ENCODE peak calls at places on chromosomes 12 and 14, in six cellular contexts. One of them, this sample, is unnamed. For H3K27me3, the result is how much of the 10 kb centered on the place peaks cover.

GRCh38 chr14:104596927-104597351 is 7.6 kb downstream of the TMEM179 start:
- DNase-seq in MG63: no peak
- DNase-seq in left lung: peak
- DNase-seq in lung: no peak
- DNase-seq in tibial nerve: no peak
- DNase-seq in fibroblast of lung: no peak
- DNase-seq in this sample: no peak

GRCh38 chr14:98928418-98928817 is 343.6 kb downstream of the BCL11B start:
- DNase-seq in tibial nerve: no peak
- DNase-seq in MG63: no peak
- DNase-seq in fibroblast of lung: no peak
- DNase-seq in left lung: no peak
- DNase-seq in lung: no peak
- DNase-seq in this sample: no peak

GRCh38 chr12:25257590-25258324 is 7.0 kb upstream of the KRAS start:
- DNase-seq in left lung: no peak
- DNase-seq in lung: no peak
- DNase-seq in tibial nerve: no peak
- DNase-seq in fibroblast of lung: no peak
- DNase-seq in MG63: no peak
- DNase-seq in this sample: no peak

GRCh38 chr12:98483621-98484455 is 31.6 kb upstream of the TMPO start:
- DNase-seq in fibroblast of lung: no peak
- DNase-seq in MG63: no peak
- DNase-seq in left lung: no peak
- DNase-seq in lung: no peak
- DNase-seq in tibial nerve: no peak
- DNase-seq in this sample: no peak

GRCh38 chr12:27462151-27462694 is 15.7 kb downstream of the SMCO2 start:
- DNase-seq in fibroblast of lung: peak
- DNase-seq in MG63: peak
- DNase-seq in tibial nerve: no peak
- DNase-seq in left lung: no peak
- DNase-seq in lung: no peak
- DNase-seq in this sample: no peak

GRCh38 chr12:7042847-7043246 is 17.7 kb upstream of the C1S start:
- DNase-seq in lung: no peak
- DNase-seq in MG63: no peak
- DNase-seq in fibroblast of lung: peak
- DNase-seq in left lung: no peak
- DNase-seq in tibial nerve: no peak
- DNase-seq in this sample: no peak

GRCh38 chr12:3752096-3752709 is 706 bp downstream of the CRACR2A start:
- DNase-seq in tibial nerve: peak
- DNase-seq in left lung: peak
- DNase-seq in MG63: peak
- DNase-seq in lung: peak
- DNase-seq in fibroblast of lung: peak
- DNase-seq in this sample: no peak

GRCh38 chr14:21070083-21070609 is at the start of gene ARHGEF40:
- DNase-seq in lung: no peak
- DNase-seq in MG63: peak
- DNase-seq in fibroblast of lung: peak
- DNase-seq in tibial nerve: peak
- DNase-seq in left lung: peak
- DNase-seq in this sample: peak

GRCh38 chr12:77591959-77592358 is 238.7 kb upstream of the NAV3 start:
- DNase-seq in MG63: no peak
- DNase-seq in left lung: no peak
- DNase-seq in fibroblast of lung: no peak
- DNase-seq in lung: no peak
- DNase-seq in tibial nerve: no peak
- DNase-seq in this sample: no peak

GRCh38 chr14:79161576-79161975 is 991.4 kb downstream of the NRXN3 start:
- DNase-seq in fibroblast of lung: peak
- DNase-seq in left lung: no peak
- DNase-seq in tibial nerve: no peak
- DNase-seq in lung: no peak
- DNase-seq in MG63: no peak
- DNase-seq in this sample: no peak

GRCh38 chr12:27922591-27923139 is 49.9 kb downstream of the PTHLH start:
- DNase-seq in tibial nerve: no peak
- DNase-seq in MG63: peak
- DNase-seq in fibroblast of lung: peak
- DNase-seq in lung: no peak
- DNase-seq in left lung: no peak
- DNase-seq in this sample: no peak

GRCh38 chr12:51678086-51678724 is 87.2 kb downstream of the SCN8A start:
- DNase-seq in left lung: no peak
- DNase-seq in tibial nerve: no peak
- DNase-seq in fibroblast of lung: peak
- DNase-seq in lung: no peak
- DNase-seq in MG63: peak
- DNase-seq in this sample: no peak

GRCh38 chr14:59394268-59394667 is 70.9 kb downstream of the GPR135 start:
- DNase-seq in lung: no peak
- DNase-seq in fibroblast of lung: peak
- DNase-seq in left lung: no peak
- DNase-seq in tibial nerve: no peak
- DNase-seq in MG63: no peak
- DNase-seq in this sample: no peak

GRCh38 chr12:19739195-19739776 is 300.0 kb downstream of the AEBP2 start:
- DNase-seq in lung: no peak
- DNase-seq in left lung: no peak
- DNase-seq in MG63: no peak
- DNase-seq in fibroblast of lung: peak
- DNase-seq in tibial nerve: peak
- DNase-seq in this sample: no peak

GRCh38 chr12:49549735-49550710 is 11.2 kb downstream of the KCNH3 start:
- DNase-seq in left lung: peak
- DNase-seq in fibroblast of lung: no peak
- DNase-seq in lung: no peak
- DNase-seq in tibial nerve: no peak
- DNase-seq in MG63: no peak
- DNase-seq in this sample: no peak

GRCh38 chr14:36514278-36515104 is 5.5 kb downstream of the NKX2-1 start:
- DNase-seq in fibroblast of lung: peak
- DNase-seq in left lung: peak
- DNase-seq in lung: peak
- DNase-seq in tibial nerve: no peak
- DNase-seq in MG63: no peak
- DNase-seq in this sample: no peak

GRCh38 chr12:50132505-50133135 is 20.6 kb downstream of the COX14 start:
- DNase-seq in lung: no peak
- DNase-seq in left lung: no peak
- DNase-seq in fibroblast of lung: peak
- DNase-seq in tibial nerve: peak
- DNase-seq in MG63: no peak
- DNase-seq in this sample: no peak

GRCh38 chr14:47675489-47676300 is at the start of gene MDGA2:
- DNase-seq in tibial nerve: no peak
- DNase-seq in lung: no peak
- DNase-seq in MG63: peak
- DNase-seq in fibroblast of lung: peak
- DNase-seq in left lung: peak
- DNase-seq in this sample: no peak

GRCh38 chr12:48997719-48998496 is 1.3 kb downstream of the DDN start:
- DNase-seq in lung: no peak
- DNase-seq in tibial nerve: no peak
- DNase-seq in left lung: peak
- DNase-seq in fibroblast of lung: no peak
- DNase-seq in MG63: no peak
- DNase-seq in this sample: no peak

GRCh38 chr14:75205586-75205985 is 29.2 kb upstream of the TMED10 start:
- DNase-seq in left lung: no peak
- DNase-seq in MG63: peak
- DNase-seq in fibroblast of lung: peak
- DNase-seq in lung: no peak
- DNase-seq in tibial nerve: no peak
- DNase-seq in this sample: no peak

GRCh38 chr12:81542065-81542464 is 217.1 kb downstream of the PPFIA2 start:
- DNase-seq in MG63: no peak
- DNase-seq in tibial nerve: no peak
- DNase-seq in left lung: no peak
- DNase-seq in lung: no peak
- DNase-seq in fibroblast of lung: peak
- DNase-seq in this sample: no peak

GRCh38 chr12:17035372-17035771 is 429.4 kb upstream of the LMO3 start:
- DNase-seq in lung: no peak
- DNase-seq in MG63: no peak
- DNase-seq in left lung: no peak
- DNase-seq in fibroblast of lung: no peak
- DNase-seq in tibial nerve: no peak
- DNase-seq in this sample: no peak

GRCh38 chr12:16756833-16757552 is 151.0 kb upstream of the LMO3 start:
- DNase-seq in lung: no peak
- DNase-seq in left lung: no peak
- DNase-seq in MG63: no peak
- DNase-seq in tibial nerve: no peak
- DNase-seq in fibroblast of lung: no peak
- DNase-seq in this sample: no peak

GRCh38 chr12:45310627-45310968 is 94.7 kb downstream of the ANO6 start:
- DNase-seq in MG63: no peak
- DNase-seq in fibroblast of lung: no peak
- DNase-seq in tibial nerve: no peak
- DNase-seq in left lung: no peak
- DNase-seq in lung: no peak
- DNase-seq in this sample: no peak
- H3K27me3 ChIP-seq in MG63: under half
- H3K27me3 ChIP-seq in fibroblast of lung: under half
- H3K27me3 ChIP-seq in tibial nerve: under half
- H3K27me3 ChIP-seq in left lung: under half
- H3K27me3 ChIP-seq in lung: under half
- H3K27me3 ChIP-seq in this sample: under half

DNA sequence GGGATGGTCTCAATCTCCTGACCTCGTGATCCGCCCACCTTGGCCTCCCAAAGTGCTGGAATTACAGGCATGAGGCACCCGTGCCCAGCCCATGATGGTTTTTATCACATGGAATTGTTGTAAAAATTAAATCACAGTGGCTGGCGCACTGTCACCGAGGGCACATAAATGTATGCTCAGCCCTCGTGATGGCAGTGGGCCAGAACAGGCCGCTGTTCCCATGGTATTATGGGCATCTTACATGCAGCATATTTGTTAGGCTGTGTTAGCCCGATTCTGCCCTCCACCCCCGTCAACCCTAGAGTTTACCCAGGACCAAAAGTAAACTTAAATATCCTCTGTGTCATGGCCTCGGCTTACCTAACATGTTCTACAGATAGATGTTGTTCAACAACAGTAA is 48.6 kb downstream of the GPR68 start:
- DNase-seq in MG63: no peak
- DNase-seq in left lung: no peak
- DNase-seq in lung: no peak
- DNase-seq in fibroblast of lung: no peak
- DNase-seq in tibial nerve: no peak
- DNase-seq in this sample: no peak
- H3K27me3 ChIP-seq in MG63: under half
- H3K27me3 ChIP-seq in left lung: under half
- H3K27me3 ChIP-seq in lung: under half
- H3K27me3 ChIP-seq in fibroblast of lung: under half
- H3K27me3 ChIP-seq in tibial nerve: under half
- H3K27me3 ChIP-seq in this sample: under half

GRCh38 chr12:132285311-132285741 is 44.1 kb downstream of the GALNT9 start:
- DNase-seq in left lung: peak
- DNase-seq in tibial nerve: no peak
- DNase-seq in lung: no peak
- DNase-seq in MG63: no peak
- DNase-seq in fibroblast of lung: no peak
- DNase-seq in this sample: no peak
- H3K27me3 ChIP-seq in left lung: under half
- H3K27me3 ChIP-seq in tibial nerve: under half
- H3K27me3 ChIP-seq in lung: under half
- H3K27me3 ChIP-seq in MG63: under half
- H3K27me3 ChIP-seq in fibroblast of lung: under half
- H3K27me3 ChIP-seq in this sample: under half

GRCh38 chr14:100820945-100821344 is 5.0 kb upstream of the MEG3 start:
- DNase-seq in tibial nerve: no peak
- DNase-seq in left lung: no peak
- DNase-seq in MG63: no peak
- DNase-seq in fibroblast of lung: no peak
- DNase-seq in lung: no peak
- DNase-seq in this sample: no peak

GRCh38 chr14:100819829-100820475 is 6.0 kb upstream of the MEG3 start:
- DNase-seq in left lung: no peak
- DNase-seq in fibroblast of lung: no peak
- DNase-seq in MG63: no peak
- DNase-seq in tibial nerve: no peak
- DNase-seq in lung: no peak
- DNase-seq in this sample: no peak

GRCh38 chr14:100818221-100818699 is 7.7 kb upstream of the MEG3 start:
- DNase-seq in fibroblast of lung: no peak
- DNase-seq in lung: no peak
- DNase-seq in tibial nerve: no peak
- DNase-seq in MG63: no peak
- DNase-seq in left lung: no peak
- DNase-seq in this sample: no peak

GRCh38 chr14:100816950-100817901 is 8.7 kb upstream of the MEG3 start:
- DNase-seq in MG63: no peak
- DNase-seq in fibroblast of lung: no peak
- DNase-seq in left lung: no peak
- DNase-seq in lung: no peak
- DNase-seq in tibial nerve: no peak
- DNase-seq in this sample: no peak

GRCh38 chr14:100819453-100819828 is 6.5 kb upstream of the MEG3 start:
- DNase-seq in MG63: no peak
- DNase-seq in fibroblast of lung: no peak
- DNase-seq in left lung: no peak
- DNase-seq in tibial nerve: no peak
- DNase-seq in lung: no peak
- DNase-seq in this sample: no peak
- H3K27me3 ChIP-seq in MG63: under half
- H3K27me3 ChIP-seq in fibroblast of lung: under half
- H3K27me3 ChIP-seq in left lung: under half
- H3K27me3 ChIP-seq in tibial nerve: under half
- H3K27me3 ChIP-seq in lung: under half
- H3K27me3 ChIP-seq in this sample: under half

GRCh38 chr12:104707794-104708558 is 250.1 kb downstream of the SLC41A2 start:
- DNase-seq in left lung: no peak
- DNase-seq in MG63: no peak
- DNase-seq in lung: no peak
- DNase-seq in tibial nerve: no peak
- DNase-seq in fibroblast of lung: no peak
- DNase-seq in this sample: no peak
- H3K27me3 ChIP-seq in left lung: under half
- H3K27me3 ChIP-seq in MG63: under half
- H3K27me3 ChIP-seq in lung: under half
- H3K27me3 ChIP-seq in tibial nerve: under half
- H3K27me3 ChIP-seq in fibroblast of lung: under half
- H3K27me3 ChIP-seq in this sample: under half

GRCh38 chr12:53752192-53752601 is 418 bp upstream of the CISTR start:
- DNase-seq in left lung: no peak
- DNase-seq in fibroblast of lung: no peak
- DNase-seq in tibial nerve: no peak
- DNase-seq in lung: no peak
- DNase-seq in MG63: no peak
- DNase-seq in this sample: no peak
- H3K27me3 ChIP-seq in left lung: under half
- H3K27me3 ChIP-seq in fibroblast of lung: half or more
- H3K27me3 ChIP-seq in tibial nerve: under half
- H3K27me3 ChIP-seq in lung: under half
- H3K27me3 ChIP-seq in MG63: under half
- H3K27me3 ChIP-seq in this sample: under half

GRCh38 chr12:54042970-54043744 is 10.3 kb downstream of the HOXC5 start:
- DNase-seq in fibroblast of lung: no peak
- DNase-seq in left lung: no peak
- DNase-seq in tibial nerve: no peak
- DNase-seq in MG63: no peak
- DNase-seq in lung: no peak
- DNase-seq in this sample: no peak
- H3K27me3 ChIP-seq in fibroblast of lung: under half
- H3K27me3 ChIP-seq in left lung: half or more
- H3K27me3 ChIP-seq in tibial nerve: under half
- H3K27me3 ChIP-seq in MG63: under half
- H3K27me3 ChIP-seq in lung: under half
- H3K27me3 ChIP-seq in this sample: under half

This sample was measured in ascending aorta.